ENCODE peak calls at places on chromosomes 6 and 20, in six cellular contexts. V, J, R, Z, I and G are unnamed samples.
A peak's percentile ranks its signal among the peaks of the same experiment; 100 is the strongest.

GRCh38 chr6:75283907-75284284 is 696 bp downstream of the TMEM30A start:
- DNase-seq in R (no peak), J (no peak), V (no peak), I (no peak), Z (no peak), G (no peak)

GRCh38 chr6:89013463-89013862 is 50.0 kb upstream of the RNGTT start:
- DNase-seq in I (no peak), R (no peak), J (no peak), V (peak; percentile 23), Z (no peak), G (no peak)

GRCh38 chr6:17281100-17281496 is at the start of gene RBM24:
- DNase-seq in Z (peak; percentile 79), I (peak; percentile 78), R (peak; percentile 64), J (peak; percentile 64), V (peak; percentile 78), G (peak; percentile 90)

GRCh38 chr6:118377711-118378414 is 170.2 kb upstream of the PLN start:
- DNase-seq in Z (no peak), I (no peak), R (peak; percentile 65), J (peak; percentile 23), V (no peak), G (peak; percentile 52)

GRCh38 chr20:37723668-37724067 is 29.8 kb downstream of the CTNNBL1 start:
- DNase-seq in Z (no peak), V (no peak), R (no peak), I (no peak), J (no peak), G (no peak)

GRCh38 chr6:10205892-10206291 is 209.0 kb downstream of the TFAP2A start:
- DNase-seq in R (no peak), I (no peak), V (no peak), Z (no peak), J (no peak), G (no peak)

GRCh38 chr6:142856607-142856856 is 88.4 kb downstream of the HIVEP2 start:
- DNase-seq in Z (no peak), V (no peak), R (no peak), I (no peak), J (no peak), G (no peak)

GRCh38 chr6:14417377-14417776 is 299.8 kb downstream of the CD83 start:
- DNase-seq in I (no peak), R (no peak), J (no peak), Z (no peak), V (no peak), G (no peak)

GRCh38 chr20:45300961-45301360 is 5.7 kb upstream of the RBPJL start:
- DNase-seq in J (no peak), I (peak; percentile 47), Z (peak; percentile 19), V (peak; percentile 37), R (no peak), G (peak; percentile 96)

GRCh38 chr20:17431621-17432364 is 99.4 kb downstream of the BFSP1 start:
- DNase-seq in Z (peak; percentile 44), V (peak; percentile 61), J (peak; percentile 41), I (peak; percentile 70), R (no peak), G (peak; percentile 87)

GRCh38 chr6:68691120-68691519 is 56.0 kb downstream of the ADGRB3 start:
- DNase-seq in V (no peak), J (no peak), I (no peak), R (no peak), Z (no peak), G (no peak)

DNA sequence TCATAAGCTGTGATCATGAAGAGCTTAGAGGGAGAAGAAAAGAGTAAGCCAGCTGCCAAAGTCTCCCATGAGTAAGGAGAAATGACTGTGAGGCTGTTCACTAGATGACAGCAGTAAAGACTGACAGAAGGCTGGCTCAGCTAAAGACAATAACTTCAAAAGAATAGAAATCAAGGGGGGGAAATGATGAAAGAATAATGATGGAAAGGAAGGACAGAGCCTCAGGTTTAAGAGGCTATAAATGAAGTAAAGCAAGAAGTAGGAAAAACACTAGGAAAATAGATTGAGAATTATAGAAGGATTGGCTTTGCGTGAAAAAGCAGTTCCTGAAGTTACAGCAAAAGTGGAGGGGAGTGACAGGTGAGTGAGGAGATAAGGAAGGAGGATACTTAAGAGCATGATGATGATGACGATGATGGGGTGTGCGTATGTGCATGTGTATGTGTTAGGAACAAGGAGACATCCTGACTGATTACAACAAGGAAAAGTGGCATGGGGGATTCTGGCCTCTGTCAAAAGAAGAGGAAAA is 48.2 kb downstream of the HBS1L start:
- DNase-seq in R (no peak), J (no peak), V (no peak), Z (peak; percentile 31), I (no peak), G (no peak)
- H3K4me1 ChIP-seq in R (peaks cover 7% of the 10 kb centered on the region), J (no peaks in the 10 kb centered on the region), V (peaks cover 20% of the 10 kb centered on the region), Z (no peaks in the 10 kb centered on the region), I (no peaks in the 10 kb centered on the region), G (no peaks in the 10 kb centered on the region)

GRCh38 chr20:51692806-51693400 is 75.3 kb downstream of the ATP9A start:
- DNase-seq in R (no peak), J (no peak), Z (no peak), V (no peak), I (no peak), G (no peak)

GRCh38 chr20:51695574-51696303 is 72.5 kb downstream of the ATP9A start:
- DNase-seq in J (no peak), Z (peak; percentile 93), I (peak; percentile 95), R (no peak), V (peak; percentile 61), G (no peak)

GRCh38 chr20:51698252-51698651 is 69.9 kb downstream of the ATP9A start:
- DNase-seq in R (no peak), J (no peak), V (no peak), Z (no peak), I (no peak), G (no peak)

GRCh38 chr20:51697119-51697826 is 70.9 kb downstream of the ATP9A start:
- DNase-seq in J (no peak), I (peak; percentile 78), Z (peak; percentile 31), V (peak; percentile 27), R (no peak), G (no peak)

GRCh38 chr20:51696304-51697118 is 71.7 kb downstream of the ATP9A start:
- DNase-seq in R (no peak), V (peak; percentile 61), J (no peak), Z (no peak), I (peak; percentile 68), G (no peak)
- H3K27ac ChIP-seq in R (no peak overlapping the region), V (peak overlapping the region; percentile 15), J (no peak overlapping the region), Z (peak overlapping the region; percentile 90), I (peak overlapping the region; percentile 90), G (peak overlapping the region; percentile 59)

GRCh38 chr6:107821591-107821990 is 2.5 kb downstream of the SCML4 start:
- DNase-seq in I (no peak), Z (no peak), J (no peak), R (no peak), V (no peak), G (peak; percentile 40)
- H3K27me3 ChIP-seq in I (peaks cover 42% of the 10 kb centered on the region), Z (peaks cover 32% of the 10 kb centered on the region), J (no peaks in the 10 kb centered on the region), R (peaks cover 6% of the 10 kb centered on the region), V (no peaks in the 10 kb centered on the region), G (peaks cover 33% of the 10 kb centered on the region)

GRCh38 chr6:125794342-125795137 is 3.8 kb downstream of the NCOA7 start:
- DNase-seq in Z (peak; percentile 55), I (peak; percentile 54), R (no peak), V (peak; percentile 43), J (no peak), G (no peak)

GRCh38 chr6:125797934-125798444 is 7.2 kb downstream of the NCOA7 start:
- DNase-seq in I (peak; percentile 62), Z (no peak), R (no peak), V (no peak), J (no peak), G (no peak)

GRCh38 chr6:125798734-125799510 is 8.2 kb downstream of the NCOA7 start:
- DNase-seq in R (no peak), Z (no peak), I (no peak), V (no peak), J (no peak), G (no peak)

GRCh38 chr6:125795301-125795700 is 4.5 kb downstream of the NCOA7 start:
- DNase-seq in R (no peak), V (no peak), Z (no peak), J (no peak), I (no peak), G (no peak)

GRCh38 chr6:125797120-125797933 is 6.6 kb downstream of the NCOA7 start:
- DNase-seq in I (no peak), V (no peak), Z (no peak), J (no peak), R (no peak), G (no peak)
- H3K4me1 ChIP-seq in I (peaks cover 52% of the 10 kb centered on the region), V (no peaks in the 10 kb centered on the region), Z (peaks cover 4% of the 10 kb centered on the region), J (peaks cover 1% of the 10 kb centered on the region), R (peaks cover 2% of the 10 kb centered on the region), G (no peaks in the 10 kb centered on the region)

GRCh38 chr6:35341557-35341956 is 801 bp upstream of the PPARD start:
- DNase-seq in J (no peak), I (no peak), R (no peak), Z (no peak), V (no peak), G (peak; percentile 62)
- H3K27ac ChIP-seq in J (peak overlapping the region; percentile 99), I (peak overlapping the region; percentile 16), R (peak overlapping the region; percentile 71), Z (no peak overlapping the region), V (no peak overlapping the region), G (no peak overlapping the region)

GRCh38 chr6:27767851-27768250 is 144.3 kb downstream of the OR2B2 start:
- DNase-seq in R (no peak), V (no peak), J (no peak), Z (no peak), I (no peak), G (peak; percentile 50)

GRCh38 chr6:27771240-27771639 is 141.0 kb downstream of the OR2B2 start:
- DNase-seq in J (no peak), R (no peak), I (no peak), Z (no peak), V (no peak), G (peak; percentile 63)

GRCh38 chr6:27766405-27766804 is 145.8 kb downstream of the OR2B2 start:
- DNase-seq in R (no peak), J (no peak), V (no peak), I (no peak), Z (no peak), G (peak; percentile 22)

GRCh38 chr6:27770724-27771123 is 141.5 kb downstream of the OR2B2 start:
- DNase-seq in Z (no peak), V (no peak), R (no peak), I (no peak), J (no peak), G (peak; percentile 74)

DNA sequence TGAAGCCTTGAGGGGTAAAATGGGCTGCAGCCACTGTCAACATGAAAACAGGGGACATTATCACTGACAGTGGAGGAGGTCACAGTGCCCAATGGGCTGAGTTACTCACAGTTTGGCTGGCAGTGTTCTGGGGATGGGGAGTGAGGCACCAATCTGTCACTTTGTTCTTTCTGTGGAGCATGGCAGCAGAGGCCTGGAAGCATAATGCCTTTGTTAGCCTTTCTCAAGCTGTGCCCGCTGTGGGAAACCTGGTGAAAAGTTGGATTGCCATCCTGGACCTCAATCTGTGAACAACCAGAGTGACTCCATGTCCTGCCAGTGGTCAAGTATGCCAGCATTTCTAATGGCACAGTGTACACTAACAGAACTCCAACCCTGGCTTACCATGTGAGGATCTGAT is 143.6 kb downstream of the OR2B2 start:
- DNase-seq in J (no peak), V (no peak), Z (no peak), R (no peak), I (no peak), G (peak; percentile 26)
- H3K27me3 ChIP-seq in J (no peaks in the 10 kb centered on the region), V (peaks cover 61% of the 10 kb centered on the region), Z (peaks cover 7% of the 10 kb centered on the region), R (peaks cover 21% of the 10 kb centered on the region), I (no peaks in the 10 kb centered on the region), G (peaks cover 47% of the 10 kb centered on the region)

DNA sequence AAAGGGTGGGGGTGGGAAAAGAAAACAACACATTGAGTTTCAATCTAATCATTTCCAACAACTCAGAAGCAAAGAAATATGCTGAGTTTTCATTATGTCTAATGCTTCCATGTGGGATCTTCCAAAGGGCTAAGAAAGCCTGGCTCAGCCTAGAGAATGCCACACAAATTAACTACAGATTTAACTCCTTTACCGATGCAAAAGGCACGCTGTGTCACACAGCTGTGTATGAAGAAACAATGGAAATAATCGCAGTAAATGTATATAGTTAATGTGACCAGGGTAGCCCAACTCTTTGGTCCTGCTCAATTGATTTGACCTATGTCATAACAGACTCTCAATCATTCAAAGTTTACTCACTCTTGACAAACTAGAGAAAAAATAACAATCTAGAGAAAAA is 17.8 kb downstream of the B4GALT5 start:
- DNase-seq in J (no peak), Z (no peak), R (no peak), V (no peak), I (no peak), G (no peak)
- H3K4me1 ChIP-seq in J (peaks cover 92% of the 10 kb centered on the region), Z (peaks cover 13% of the 10 kb centered on the region), R (peaks cover 84% of the 10 kb centered on the region), V (peaks cover 10% of the 10 kb centered on the region), I (peaks cover 70% of the 10 kb centered on the region), G (no peaks in the 10 kb centered on the region)